ENCODE peak calls at places on chromosomes 1 and 21, in seven cellular contexts. One of them, this sample, is unnamed.

GRCh38 chr1:234933475-234933874 is 195.2 kb downstream of the TOMM20 start:
- DNase-seq in WTC11: no peak
- DNase-seq in A549: no peak
- DNase-seq in SK-N-SH: no peak
- DNase-seq in IMR-90: peak
- DNase-seq in GM12878: peak
- DNase-seq in H1: no peak
- DNase-seq in this sample: no peak

GRCh38 chr1:218451415-218451814 is 106.3 kb downstream of the TGFB2 start:
- DNase-seq in WTC11: no peak
- DNase-seq in A549: no peak
- DNase-seq in SK-N-SH: no peak
- DNase-seq in IMR-90: no peak
- DNase-seq in GM12878: no peak
- DNase-seq in H1: no peak
- DNase-seq in this sample: no peak

GRCh38 chr21:45979141-45979631 is 2.4 kb upstream of the COL6A1 start:
- DNase-seq in WTC11: no peak
- DNase-seq in A549: no peak
- DNase-seq in SK-N-SH: peak
- DNase-seq in IMR-90: no peak
- DNase-seq in GM12878: no peak
- DNase-seq in H1: peak
- DNase-seq in this sample: no peak

GRCh38 chr1:175216444-175216843 is 23.9 kb upstream of the KIAA0040 start:
- DNase-seq in WTC11: no peak
- DNase-seq in A549: no peak
- DNase-seq in SK-N-SH: no peak
- DNase-seq in IMR-90: no peak
- DNase-seq in GM12878: no peak
- DNase-seq in H1: no peak
- DNase-seq in this sample: no peak

GRCh38 chr1:231315887-231316286 is 21.8 kb downstream of the EXOC8 start:
- DNase-seq in WTC11: peak
- DNase-seq in A549: peak
- DNase-seq in SK-N-SH: peak
- DNase-seq in IMR-90: peak
- DNase-seq in GM12878: no peak
- DNase-seq in H1: peak
- DNase-seq in this sample: peak

GRCh38 chr1:46558141-46558963 is 6.9 kb upstream of the KNCN start:
- DNase-seq in WTC11: peak
- DNase-seq in A549: no peak
- DNase-seq in SK-N-SH: no peak
- DNase-seq in IMR-90: no peak
- DNase-seq in GM12878: no peak
- DNase-seq in H1: no peak
- DNase-seq in this sample: no peak

GRCh38 chr1:180598333-180598979 is 33.4 kb upstream of the XPR1 start:
- DNase-seq in WTC11: no peak
- DNase-seq in A549: peak
- DNase-seq in SK-N-SH: peak
- DNase-seq in IMR-90: no peak
- DNase-seq in GM12878: no peak
- DNase-seq in H1: no peak
- DNase-seq in this sample: no peak

GRCh38 chr1:23433122-23433521 is 8.6 kb upstream of the TCEA3 start:
- DNase-seq in WTC11: no peak
- DNase-seq in A549: no peak
- DNase-seq in SK-N-SH: no peak
- DNase-seq in IMR-90: no peak
- DNase-seq in GM12878: no peak
- DNase-seq in H1: no peak
- DNase-seq in this sample: no peak

GRCh38 chr1:210117681-210118170 is 114.9 kb upstream of the SERTAD4 start:
- DNase-seq in WTC11: no peak
- DNase-seq in A549: no peak
- DNase-seq in SK-N-SH: no peak
- DNase-seq in IMR-90: no peak
- DNase-seq in GM12878: no peak
- DNase-seq in H1: no peak
- DNase-seq in this sample: no peak

GRCh38 chr21:17900281-17900989 is 81.3 kb upstream of the C21orf91 start:
- DNase-seq in WTC11: peak
- DNase-seq in A549: no peak
- DNase-seq in SK-N-SH: no peak
- DNase-seq in IMR-90: no peak
- DNase-seq in GM12878: no peak
- DNase-seq in H1: peak
- DNase-seq in this sample: no peak

GRCh38 chr21:16037386-16037785 is 307.6 kb downstream of the USP25 start:
- DNase-seq in WTC11: no peak
- DNase-seq in A549: no peak
- DNase-seq in SK-N-SH: no peak
- DNase-seq in IMR-90: no peak
- DNase-seq in GM12878: no peak
- DNase-seq in H1: no peak
- DNase-seq in this sample: no peak

GRCh38 chr1:4585216-4585615 is 69.2 kb upstream of the AJAP1 start:
- DNase-seq in WTC11: peak
- DNase-seq in A549: peak
- DNase-seq in SK-N-SH: peak
- DNase-seq in IMR-90: no peak
- DNase-seq in GM12878: no peak
- DNase-seq in H1: peak
- DNase-seq in this sample: peak

GRCh38 chr1:176735201-176735600 is 272.2 kb downstream of the PAPPA2 start:
- DNase-seq in WTC11: no peak
- DNase-seq in A549: no peak
- DNase-seq in SK-N-SH: no peak
- DNase-seq in IMR-90: no peak
- DNase-seq in GM12878: no peak
- DNase-seq in H1: no peak
- DNase-seq in this sample: no peak

GRCh38 chr21:25563399-25564116 is 43.7 kb downstream of the MRPL39 start:
- DNase-seq in WTC11: no peak
- DNase-seq in A549: no peak
- DNase-seq in SK-N-SH: no peak
- DNase-seq in IMR-90: no peak
- DNase-seq in GM12878: peak
- DNase-seq in H1: no peak
- DNase-seq in this sample: no peak

GRCh38 chr1:93047585-93047984 is 31.5 kb upstream of the MTF2 start:
- DNase-seq in WTC11: no peak
- DNase-seq in A549: no peak
- DNase-seq in SK-N-SH: no peak
- DNase-seq in IMR-90: no peak
- DNase-seq in GM12878: no peak
- DNase-seq in H1: no peak
- DNase-seq in this sample: no peak

GRCh38 chr1:182671779-182672486 is 12.5 kb downstream of the RGS8 start:
- DNase-seq in WTC11: no peak
- DNase-seq in A549: no peak
- DNase-seq in SK-N-SH: peak
- DNase-seq in IMR-90: no peak
- DNase-seq in GM12878: no peak
- DNase-seq in H1: no peak
- DNase-seq in this sample: no peak

GRCh38 chr1:105894006-105894405 is 1162.5 kb upstream of the PRMT6 start:
- DNase-seq in WTC11: no peak
- DNase-seq in A549: no peak
- DNase-seq in SK-N-SH: no peak
- DNase-seq in IMR-90: peak
- DNase-seq in GM12878: no peak
- DNase-seq in H1: no peak
- DNase-seq in this sample: no peak

GRCh38 chr1:107162745-107163144 is 21.9 kb downstream of the NTNG1 start:
- DNase-seq in WTC11: no peak
- DNase-seq in A549: no peak
- DNase-seq in SK-N-SH: no peak
- DNase-seq in IMR-90: no peak
- DNase-seq in GM12878: no peak
- DNase-seq in H1: no peak
- DNase-seq in this sample: no peak

GRCh38 chr1:109502368-109502851 is 7.1 kb downstream of the AMIGO1 start:
- DNase-seq in WTC11: no peak
- DNase-seq in A549: no peak
- DNase-seq in SK-N-SH: no peak
- DNase-seq in IMR-90: no peak
- DNase-seq in GM12878: no peak
- DNase-seq in H1: no peak
- DNase-seq in this sample: peak
- TF ChIP-seq USF2 in WTC11: no peak
- TF ChIP-seq USF2 in A549: no peak
- TF ChIP-seq USF2 in SK-N-SH: no peak
- TF ChIP-seq USF2 in IMR-90: no peak
- TF ChIP-seq USF2 in GM12878: no peak
- TF ChIP-seq USF2 in H1: no peak
- TF ChIP-seq USF2 in this sample: no peak

DNA sequence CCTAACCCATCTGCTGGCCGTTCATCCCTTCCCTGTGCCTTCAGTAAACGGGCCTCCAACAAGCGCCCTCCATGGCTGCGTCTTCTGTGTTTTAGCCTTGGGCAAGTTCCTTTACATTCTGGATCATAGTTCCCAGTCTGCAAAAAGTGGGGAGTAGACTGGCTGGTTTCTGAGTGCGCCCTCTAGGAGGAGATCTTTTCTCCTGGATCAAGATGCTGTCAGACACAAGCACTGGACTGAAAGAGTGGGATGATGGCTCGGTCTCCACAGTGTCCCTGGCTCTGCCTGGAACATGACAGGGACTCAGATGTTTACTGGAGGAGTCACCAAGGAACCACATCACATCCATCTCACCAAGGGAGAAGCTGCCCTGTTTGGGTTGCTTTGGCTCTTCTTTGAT is 88.8 kb downstream of the PRDM2 start:
- DNase-seq in WTC11: no peak
- DNase-seq in A549: no peak
- DNase-seq in SK-N-SH: no peak
- DNase-seq in IMR-90: no peak
- DNase-seq in GM12878: no peak
- DNase-seq in H1: no peak
- DNase-seq in this sample: no peak
- TF ChIP-seq USF2 in WTC11: no peak
- TF ChIP-seq USF2 in A549: no peak
- TF ChIP-seq USF2 in SK-N-SH: no peak
- TF ChIP-seq USF2 in IMR-90: no peak
- TF ChIP-seq USF2 in GM12878: no peak
- TF ChIP-seq USF2 in H1: no peak
- TF ChIP-seq USF2 in this sample: no peak

GRCh38 chr1:36464605-36465393 is 615 bp upstream of the MRPS15 start:
- DNase-seq in WTC11: peak
- DNase-seq in A549: no peak
- DNase-seq in SK-N-SH: no peak
- DNase-seq in IMR-90: peak
- DNase-seq in GM12878: no peak
- DNase-seq in H1: no peak
- DNase-seq in this sample: no peak
- TF ChIP-seq USF2 in WTC11: no peak
- TF ChIP-seq USF2 in A549: no peak
- TF ChIP-seq USF2 in SK-N-SH: no peak
- TF ChIP-seq USF2 in IMR-90: no peak
- TF ChIP-seq USF2 in GM12878: no peak
- TF ChIP-seq USF2 in H1: no peak
- TF ChIP-seq USF2 in this sample: no peak

DNA sequence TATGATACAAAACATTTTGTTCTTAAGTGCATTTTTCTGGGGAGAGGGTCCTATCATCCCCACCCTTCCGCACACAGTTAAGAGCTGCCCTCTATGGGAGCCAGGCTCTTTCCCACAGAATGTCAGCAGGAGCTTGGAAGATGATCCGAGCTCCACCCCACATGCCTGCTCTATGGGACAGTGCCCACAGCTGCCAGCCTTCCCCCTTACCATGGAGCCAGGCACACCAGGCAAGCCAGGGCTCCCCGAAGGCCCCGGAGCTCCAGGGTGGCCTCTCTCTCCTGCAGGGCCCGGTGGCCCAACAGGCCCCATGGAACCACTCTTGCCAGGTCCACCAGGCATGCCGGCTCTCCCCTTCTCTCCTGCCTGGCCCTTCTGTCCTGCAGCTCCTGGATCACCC is 10.4 kb upstream of the PEF1 start:
- DNase-seq in WTC11: no peak
- DNase-seq in A549: no peak
- DNase-seq in SK-N-SH: no peak
- DNase-seq in IMR-90: no peak
- DNase-seq in GM12878: no peak
- DNase-seq in H1: no peak
- DNase-seq in this sample: no peak
- TF ChIP-seq USF2 in WTC11: no peak
- TF ChIP-seq USF2 in A549: no peak
- TF ChIP-seq USF2 in SK-N-SH: no peak
- TF ChIP-seq USF2 in IMR-90: no peak
- TF ChIP-seq USF2 in GM12878: no peak
- TF ChIP-seq USF2 in H1: no peak
- TF ChIP-seq USF2 in this sample: no peak

GRCh38 chr1:169835647-169836046 is 40.9 kb upstream of the METTL18 start:
- DNase-seq in WTC11: no peak
- DNase-seq in A549: no peak
- DNase-seq in SK-N-SH: no peak
- DNase-seq in IMR-90: no peak
- DNase-seq in GM12878: no peak
- DNase-seq in H1: no peak
- DNase-seq in this sample: no peak

GRCh38 chr1:169838942-169839341 is 44.2 kb upstream of the METTL18 start:
- DNase-seq in WTC11: no peak
- DNase-seq in A549: no peak
- DNase-seq in SK-N-SH: no peak
- DNase-seq in IMR-90: no peak
- DNase-seq in GM12878: no peak
- DNase-seq in H1: no peak
- DNase-seq in this sample: no peak

GRCh38 chr1:169833179-169833901 is 38.6 kb upstream of the METTL18 start:
- DNase-seq in WTC11: no peak
- DNase-seq in A549: no peak
- DNase-seq in SK-N-SH: no peak
- DNase-seq in IMR-90: peak
- DNase-seq in GM12878: no peak
- DNase-seq in H1: no peak
- DNase-seq in this sample: no peak

GRCh38 chr1:169836198-169836597 is 41.5 kb upstream of the METTL18 start:
- DNase-seq in WTC11: no peak
- DNase-seq in A549: no peak
- DNase-seq in SK-N-SH: no peak
- DNase-seq in IMR-90: no peak
- DNase-seq in GM12878: no peak
- DNase-seq in H1: no peak
- DNase-seq in this sample: no peak

GRCh38 chr1:169834869-169835268 is 40.2 kb upstream of the METTL18 start:
- DNase-seq in WTC11: no peak
- DNase-seq in A549: no peak
- DNase-seq in SK-N-SH: no peak
- DNase-seq in IMR-90: no peak
- DNase-seq in GM12878: no peak
- DNase-seq in H1: no peak
- DNase-seq in this sample: no peak
- TF ChIP-seq USF2 in WTC11: no peak
- TF ChIP-seq USF2 in A549: no peak
- TF ChIP-seq USF2 in SK-N-SH: no peak
- TF ChIP-seq USF2 in IMR-90: no peak
- TF ChIP-seq USF2 in GM12878: no peak
- TF ChIP-seq USF2 in H1: no peak
- TF ChIP-seq USF2 in this sample: no peak

This sample was measured in K562.